ENCODE peak calls at places on chromosomes 3 and 15, in five cellular contexts. R is neural crest cell, U is GM12865, I is retinal pigment epithelial cell, V is body of pancreas. D is an unnamed sample.

GRCh38 chr3:25831578-25831977 is 41.7 kb downstream of the OXSM start:
- DNase-seq in V (no peak), R (no peak), I (no peak), U (peak), D (no peak)

GRCh38 chr3:75782506-75782905 is 2.8 kb downstream of the ZNF717 start:
- DNase-seq in I (no peak), R (no peak), V (no peak), U (no peak), D (no peak)

GRCh38 chr3:58151637-58152036 is 59.1 kb downstream of the DNASE1L3 start:
- DNase-seq in R (no peak), I (no peak), U (no peak), V (no peak), D (no peak)

GRCh38 chr3:44467241-44467640 is 10.2 kb downstream of the ZNF445 start:
- DNase-seq in I (no peak), U (no peak), R (no peak), V (no peak), D (no peak)

GRCh38 chr3:79490165-79491028 is 277.4 kb downstream of the ROBO1 start:
- DNase-seq in U (no peak), R (no peak), I (no peak), V (peak), D (no peak)

GRCh38 chr3:21328982-21329381 is 422.0 kb downstream of the ZNF385D start:
- DNase-seq in U (no peak), R (no peak), I (no peak), V (no peak), D (no peak)

GRCh38 chr3:81218023-81218422 is 543.4 kb downstream of the GBE1 start:
- DNase-seq in U (no peak), V (no peak), R (no peak), I (no peak), D (no peak)

GRCh38 chr3:97935842-97936241 is 36.4 kb downstream of the RIOX2 start:
- DNase-seq in U (no peak), R (no peak), V (no peak), I (no peak), D (no peak)

GRCh38 chr3:159451067-159451466 is 537.6 kb upstream of the IL12A start:
- DNase-seq in U (no peak), R (no peak), V (no peak), I (no peak), D (no peak)

GRCh38 chr3:73600293-73600938 is 24.3 kb downstream of the PDZRN3 start:
- DNase-seq in V (no peak), R (no peak), I (no peak), U (no peak), D (no peak)

GRCh38 chr3:39447637-39448483 is 19.6 kb upstream of the MOBP start:
- DNase-seq in U (peak), I (peak), V (peak), R (peak), D (peak)

GRCh38 chr3:57985977-57986246 is 22.3 kb upstream of the FLNB start:
- DNase-seq in U (no peak), R (no peak), I (no peak), V (no peak), D (no peak)

GRCh38 chr15:64896371-64897069 is 15.2 kb upstream of the ANKDD1A start:
- DNase-seq in I (no peak), R (no peak), V (no peak), U (no peak), D (no peak)

GRCh38 chr3:186644683-186645082 is 4.5 kb downstream of the FETUB start:
- DNase-seq in U (no peak), R (no peak), V (no peak), I (no peak), D (no peak)

GRCh38 chr15:38843736-38844590 is 279.3 kb upstream of the RASGRP1 start:
- DNase-seq in R (no peak), U (peak), V (no peak), I (peak), D (no peak)

GRCh38 chr15:55742927-55743614 is at the start of gene PRTG:
- DNase-seq in I (no peak), R (peak), V (peak), U (peak), D (peak)

GRCh38 chr15:80942266-80942665 is 47.4 kb downstream of the MESD start:
- DNase-seq in U (no peak), R (no peak), V (no peak), I (no peak), D (no peak)

GRCh38 chr3:33437556-33438283 is 2.5 kb downstream of the UBP1 start:
- DNase-seq in V (peak), R (no peak), I (peak), U (peak), D (no peak)

GRCh38 chr3:15081960-15082664 is 16.8 kb downstream of the RBSN start:
- DNase-seq in V (no peak), R (no peak), I (no peak), U (no peak), D (no peak)

GRCh38 chr3:38576131-38577088 is 73.1 kb downstream of the SCN5A start:
- DNase-seq in V (no peak), U (no peak), I (no peak), R (no peak), D (no peak)

GRCh38 chr3:55180161-55180560 is 252.3 kb upstream of the LRTM1 start:
- DNase-seq in V (no peak), R (no peak), U (no peak), I (no peak), D (no peak)

GRCh38 chr3:153744884-153745283 is 376.3 kb upstream of the ARHGEF26 start:
- DNase-seq in R (no peak), I (no peak), U (no peak), V (no peak), D (no peak)

GRCh38 chr3:15899438-15899837 is 101.7 kb upstream of the ANKRD28 start:
- DNase-seq in I (peak), V (no peak), R (no peak), U (peak), D (no peak)

GRCh38 chr3:66055319-66055718 is 16.6 kb upstream of the MAGI1 start:
- DNase-seq in R (no peak), U (no peak), I (no peak), V (no peak), D (no peak)

GRCh38 chr15:99507016-99507731 is 58.6 kb upstream of the MEF2A start:
- DNase-seq in U (peak), V (peak), I (peak), R (no peak), D (no peak)

GRCh38 chr3:52172262-52172757 is 18.1 kb upstream of the POC1A start:
- DNase-seq in V (no peak), I (no peak), R (no peak), U (no peak), D (no peak)

GRCh38 chr3:45640091-45640507 is 45.5 kb downstream of the LIMD1 start:
- DNase-seq in I (no peak), V (no peak), U (no peak), R (no peak), D (no peak)

GRCh38 chr3:160400631-160401150 is 1.2 kb downstream of the SMC4 start:
- DNase-seq in I (no peak), V (peak), R (peak), U (peak), D (no peak)

GRCh38 chr15:88258021-88258641 is 1.6 kb upstream of the NTRK3 start:
- DNase-seq in U (no peak), R (no peak), V (peak), I (no peak), D (no peak)

GRCh38 chr3:62876064-62876463 is 848 bp upstream of the CADPS start:
- DNase-seq in I (peak), V (peak), U (peak), R (peak), D (no peak)

GRCh38 chr3:71466483-71466882 is 117.0 kb downstream of the FOXP1 start:
- DNase-seq in I (no peak), U (no peak), R (no peak), V (no peak), D (no peak)

GRCh38 chr3:11539677-11540076 is 104.0 kb downstream of the VGLL4 start:
- DNase-seq in U (no peak), V (no peak), R (no peak), I (no peak), D (no peak)
- TF ChIP-seq CTCF in U (no peak), V (no peak), R (no peak), I (no peak), D (no peak)

GRCh38 chr3:146331967-146332366 is 81.1 kb upstream of the PLSCR4 start:
- DNase-seq in V (no peak), U (no peak), R (no peak), I (no peak), D (no peak)

GRCh38 chr3:146335386-146335785 is 84.5 kb upstream of the PLSCR4 start:
- DNase-seq in V (no peak), R (no peak), I (no peak), U (no peak), D (no peak)

GRCh38 chr3:146339262-146339808 is 88.4 kb upstream of the PLSCR4 start:
- DNase-seq in V (no peak), U (no peak), I (no peak), R (no peak), D (no peak)

GRCh38 chr3:146337991-146338390 is 87.1 kb upstream of the PLSCR4 start:
- DNase-seq in I (no peak), V (no peak), U (no peak), R (no peak), D (no peak)

DNA sequence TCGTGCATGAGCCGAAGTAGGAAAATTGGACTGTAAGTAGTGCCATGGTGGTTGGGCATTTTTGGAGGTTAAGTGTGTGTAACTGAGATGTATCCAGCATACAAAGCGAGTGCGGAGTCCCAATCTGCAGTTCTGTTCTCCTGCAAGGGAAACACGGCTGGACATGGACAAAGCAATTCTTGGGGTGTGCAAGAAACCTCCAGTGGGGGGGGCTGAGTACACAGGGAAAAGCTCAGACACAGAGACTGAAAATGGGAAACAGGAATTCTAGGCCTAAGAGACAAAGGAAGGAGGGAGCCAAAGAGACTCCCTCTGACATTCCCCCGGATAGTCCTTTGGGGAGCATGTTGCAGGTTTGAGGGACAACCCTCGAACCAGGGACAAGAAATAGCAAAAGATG is 83.2 kb upstream of the PLSCR4 start:
- DNase-seq in V (peak), R (no peak), U (no peak), I (no peak), D (no peak)
- TF ChIP-seq CTCF in V (no peak), R (no peak), U (no peak), I (no peak), D (no peak)

GRCh38 chr3:101102678-101103296 is 109.6 kb upstream of the ABI3BP start:
- DNase-seq in R (no peak), I (no peak), V (no peak), U (no peak), D (no peak)

GRCh38 chr3:101104334-101104733 is 111.1 kb upstream of the ABI3BP start:
- DNase-seq in R (no peak), U (no peak), V (no peak), I (no peak), D (no peak)

GRCh38 chr3:101099791-101100190 is 106.6 kb upstream of the ABI3BP start:
- DNase-seq in R (no peak), U (no peak), I (no peak), V (no peak), D (no peak)

GRCh38 chr3:101095703-101096102 is 102.5 kb upstream of the ABI3BP start:
- DNase-seq in U (no peak), R (no peak), I (no peak), V (no peak), D (no peak)

GRCh38 chr3:101100361-101101009 is 107.3 kb upstream of the ABI3BP start:
- DNase-seq in I (no peak), V (no peak), U (no peak), R (no peak), D (no peak)
- TF ChIP-seq CTCF in I (no peak), V (no peak), U (no peak), R (no peak), D (no peak)

GRCh38 chr3:173986861-173987410 is 589.4 kb downstream of the NLGN1 start:
- DNase-seq in I (no peak), V (no peak), U (no peak), R (no peak), D (no peak)
- TF ChIP-seq CTCF in I (no peak), V (no peak), U (no peak), R (no peak), D (no peak)

GRCh38 chr15:40995656-40996055 is 42.4 kb downstream of the CHAC1 start:
- DNase-seq in R (no peak), V (no peak), I (no peak), U (no peak), D (no peak)
- TF ChIP-seq CTCF in R (no peak), V (no peak), I (no peak), U (no peak), D (no peak)

DNA sequence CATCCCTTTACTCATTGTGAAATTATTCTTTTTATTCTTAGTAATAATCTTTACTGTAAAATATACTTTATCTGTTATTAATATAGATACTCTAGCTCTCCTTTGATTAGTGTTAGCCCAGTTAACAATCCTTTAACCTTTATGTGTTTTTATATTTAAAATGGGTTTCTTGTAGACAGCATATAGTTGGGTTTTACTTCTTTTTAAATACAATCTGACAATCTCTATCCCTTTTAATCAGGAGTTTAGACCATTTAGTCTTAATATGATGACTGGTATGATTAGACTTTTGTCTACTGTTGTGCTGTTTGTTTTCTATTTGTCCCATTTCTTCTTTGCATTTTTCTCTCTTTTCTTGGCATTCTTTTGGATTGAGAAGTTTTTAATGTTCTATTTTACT is 30.1 kb downstream of the GLCE start:
- DNase-seq in V (no peak), I (no peak), U (no peak), R (no peak), D (no peak)
- TF ChIP-seq CTCF in V (no peak), I (no peak), U (no peak), R (no peak), D (no peak)

GRCh38 chr15:48913141-48913540 is 35.2 kb downstream of the EID1 start:
- DNase-seq in V (no peak), R (no peak), U (no peak), I (no peak), D (no peak)

DNA sequence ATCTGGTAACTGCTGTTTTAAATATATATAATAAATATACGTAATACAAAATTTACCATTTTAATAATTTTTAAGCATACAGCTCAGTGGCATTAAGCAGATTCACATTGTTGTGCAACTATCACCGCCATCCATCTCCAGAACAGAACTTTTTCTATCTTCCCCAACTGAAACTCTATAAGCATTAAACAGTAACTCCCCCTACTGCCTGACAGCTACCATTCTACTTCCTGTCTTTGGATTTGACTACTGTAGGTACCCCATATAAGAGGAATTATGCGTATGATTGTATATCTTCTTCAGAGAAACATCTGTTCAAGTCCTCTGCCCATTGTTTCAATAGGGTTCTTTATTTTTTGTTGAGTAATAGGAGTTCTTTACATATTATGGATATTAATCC is 36.8 kb downstream of the EID1 start:
- DNase-seq in R (no peak), I (no peak), V (no peak), U (no peak), D (no peak)
- TF ChIP-seq CTCF in R (no peak), I (no peak), V (no peak), U (no peak), D (no peak)

DNA sequence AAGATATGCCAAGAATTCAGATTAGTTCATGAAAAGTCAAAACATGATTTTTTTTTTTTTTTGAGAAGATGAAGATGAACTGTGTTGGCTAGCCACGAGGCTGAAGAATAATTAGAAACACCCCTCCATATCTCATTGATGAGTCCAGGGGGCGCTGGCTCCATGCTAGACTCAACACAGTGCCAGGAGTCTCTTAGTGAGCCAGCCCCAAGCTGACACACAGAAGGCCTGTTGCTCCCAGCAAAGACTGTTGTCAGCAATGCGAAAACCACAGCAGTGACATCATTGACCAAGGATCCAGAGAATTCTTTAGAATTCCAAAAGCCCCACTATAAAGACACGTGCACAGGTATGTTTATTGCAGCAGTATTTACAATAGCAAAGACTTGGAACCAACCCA is 185.2 kb downstream of the ANXA2 start:
- DNase-seq in U (no peak), I (no peak), R (no peak), V (no peak), D (no peak)
- TF ChIP-seq CTCF in U (no peak), I (no peak), R (no peak), V (no peak), D (no peak)